ENCODE peak calls at places on chromosomes 6 and 20, in eight cellular contexts. One of them, this sample, is unnamed.

GRCh38 chr6:125787791-125788190 is 3.0 kb upstream of the NCOA7 start:
- DNase-seq in GM23248: peak
- DNase-seq in body of pancreas: peak
- DNase-seq in Peyer's patch: no peak
- DNase-seq in cardiac fibroblast: peak
- DNase-seq in neural progenitor cell: no peak
- DNase-seq in neuronal stem cell: no peak
- DNase-seq in BJ: no peak
- DNase-seq in this sample: no peak

GRCh38 chr6:138920906-138921305 is 67.1 kb downstream of the REPS1 start:
- DNase-seq in GM23248: no peak
- DNase-seq in body of pancreas: no peak
- DNase-seq in Peyer's patch: no peak
- DNase-seq in cardiac fibroblast: no peak
- DNase-seq in neural progenitor cell: no peak
- DNase-seq in neuronal stem cell: no peak
- DNase-seq in BJ: no peak
- DNase-seq in this sample: no peak

GRCh38 chr6:41914343-41914742 is 6.6 kb downstream of the MED20 start:
- DNase-seq in GM23248: no peak
- DNase-seq in body of pancreas: no peak
- DNase-seq in Peyer's patch: no peak
- DNase-seq in cardiac fibroblast: no peak
- DNase-seq in neural progenitor cell: no peak
- DNase-seq in neuronal stem cell: no peak
- DNase-seq in BJ: no peak
- DNase-seq in this sample: no peak

GRCh38 chr6:36755435-36756348 is 58.1 kb downstream of the RAB44 start:
- DNase-seq in GM23248: peak
- DNase-seq in body of pancreas: no peak
- DNase-seq in Peyer's patch: no peak
- DNase-seq in cardiac fibroblast: peak
- DNase-seq in neural progenitor cell: no peak
- DNase-seq in neuronal stem cell: no peak
- DNase-seq in BJ: no peak
- DNase-seq in this sample: no peak

GRCh38 chr20:2706688-2707352 is 14.2 kb downstream of the EBF4 start:
- DNase-seq in GM23248: no peak
- DNase-seq in body of pancreas: no peak
- DNase-seq in Peyer's patch: no peak
- DNase-seq in cardiac fibroblast: no peak
- DNase-seq in neural progenitor cell: peak
- DNase-seq in neuronal stem cell: no peak
- DNase-seq in BJ: no peak
- DNase-seq in this sample: no peak

GRCh38 chr20:62132421-62132820 is 10.1 kb downstream of the LSM14B start:
- DNase-seq in GM23248: peak
- DNase-seq in body of pancreas: no peak
- DNase-seq in Peyer's patch: no peak
- DNase-seq in cardiac fibroblast: no peak
- DNase-seq in neural progenitor cell: no peak
- DNase-seq in neuronal stem cell: no peak
- DNase-seq in BJ: no peak
- DNase-seq in this sample: no peak

GRCh38 chr6:119957195-119957594 is 607.6 kb upstream of the MAN1A1 start:
- DNase-seq in GM23248: no peak
- DNase-seq in body of pancreas: no peak
- DNase-seq in Peyer's patch: no peak
- DNase-seq in cardiac fibroblast: no peak
- DNase-seq in neural progenitor cell: peak
- DNase-seq in neuronal stem cell: peak
- DNase-seq in BJ: no peak
- DNase-seq in this sample: no peak

GRCh38 chr6:73134588-73134987 is 90.7 kb downstream of the KHDC1L start:
- DNase-seq in GM23248: peak
- DNase-seq in body of pancreas: peak
- DNase-seq in Peyer's patch: no peak
- DNase-seq in cardiac fibroblast: peak
- DNase-seq in neural progenitor cell: peak
- DNase-seq in neuronal stem cell: peak
- DNase-seq in BJ: no peak
- DNase-seq in this sample: no peak

GRCh38 chr6:3296537-3297453 is 38.0 kb downstream of the PSMG4 start:
- DNase-seq in GM23248: no peak
- DNase-seq in body of pancreas: peak
- DNase-seq in Peyer's patch: peak
- DNase-seq in cardiac fibroblast: no peak
- DNase-seq in neural progenitor cell: no peak
- DNase-seq in neuronal stem cell: no peak
- DNase-seq in BJ: no peak
- DNase-seq in this sample: no peak

GRCh38 chr20:58585753-58586540 is 65.1 kb upstream of the STX16 start:
- DNase-seq in GM23248: no peak
- DNase-seq in body of pancreas: no peak
- DNase-seq in Peyer's patch: no peak
- DNase-seq in cardiac fibroblast: no peak
- DNase-seq in neural progenitor cell: no peak
- DNase-seq in neuronal stem cell: no peak
- DNase-seq in BJ: no peak
- DNase-seq in this sample: no peak

GRCh38 chr6:132061381-132061780 is 110.2 kb upstream of the CCN2 start:
- DNase-seq in GM23248: no peak
- DNase-seq in body of pancreas: no peak
- DNase-seq in Peyer's patch: no peak
- DNase-seq in cardiac fibroblast: no peak
- DNase-seq in neural progenitor cell: no peak
- DNase-seq in neuronal stem cell: no peak
- DNase-seq in BJ: no peak
- DNase-seq in this sample: no peak

GRCh38 chr6:131982740-131983259 is 31.6 kb upstream of the CCN2 start:
- DNase-seq in GM23248: peak
- DNase-seq in body of pancreas: no peak
- DNase-seq in Peyer's patch: no peak
- DNase-seq in cardiac fibroblast: peak
- DNase-seq in neural progenitor cell: no peak
- DNase-seq in neuronal stem cell: no peak
- DNase-seq in BJ: peak
- DNase-seq in this sample: peak

GRCh38 chr6:105745464-105746129 is 340.5 kb upstream of the PRDM1 start:
- DNase-seq in GM23248: no peak
- DNase-seq in body of pancreas: no peak
- DNase-seq in Peyer's patch: no peak
- DNase-seq in cardiac fibroblast: no peak
- DNase-seq in neural progenitor cell: no peak
- DNase-seq in neuronal stem cell: no peak
- DNase-seq in BJ: no peak
- DNase-seq in this sample: no peak

GRCh38 chr20:39155996-39156395 is 193.9 kb downstream of the DHX35 start:
- DNase-seq in GM23248: no peak
- DNase-seq in body of pancreas: no peak
- DNase-seq in Peyer's patch: no peak
- DNase-seq in cardiac fibroblast: no peak
- DNase-seq in neural progenitor cell: no peak
- DNase-seq in neuronal stem cell: no peak
- DNase-seq in BJ: no peak
- DNase-seq in this sample: no peak

GRCh38 chr6:6005467-6006427 is 978 bp downstream of the NRN1 start:
- DNase-seq in GM23248: peak
- DNase-seq in body of pancreas: no peak
- DNase-seq in Peyer's patch: no peak
- DNase-seq in cardiac fibroblast: no peak
- DNase-seq in neural progenitor cell: peak
- DNase-seq in neuronal stem cell: no peak
- DNase-seq in BJ: no peak
- DNase-seq in this sample: no peak
- H3K4me3 ChIP-seq in GM23248: peak
- H3K4me3 ChIP-seq in body of pancreas: no peak
- H3K4me3 ChIP-seq in Peyer's patch: peak
- H3K4me3 ChIP-seq in cardiac fibroblast: no peak
- H3K4me3 ChIP-seq in neural progenitor cell: peak
- H3K4me3 ChIP-seq in neuronal stem cell: peak
- H3K4me3 ChIP-seq in BJ: no peak
- H3K4me3 ChIP-seq in this sample: peak

GRCh38 chr6:151379933-151380847 is 11.2 kb downstream of the ZBTB2 start:
- DNase-seq in GM23248: peak
- DNase-seq in body of pancreas: no peak
- DNase-seq in Peyer's patch: no peak
- DNase-seq in cardiac fibroblast: no peak
- DNase-seq in neural progenitor cell: no peak
- DNase-seq in neuronal stem cell: no peak
- DNase-seq in BJ: no peak
- DNase-seq in this sample: no peak
- H3K4me3 ChIP-seq in GM23248: peak
- H3K4me3 ChIP-seq in body of pancreas: no peak
- H3K4me3 ChIP-seq in Peyer's patch: peak
- H3K4me3 ChIP-seq in cardiac fibroblast: no peak
- H3K4me3 ChIP-seq in neural progenitor cell: no peak
- H3K4me3 ChIP-seq in neuronal stem cell: no peak
- H3K4me3 ChIP-seq in BJ: no peak
- H3K4me3 ChIP-seq in this sample: no peak

GRCh38 chr6:16305246-16305725 is 66.9 kb downstream of the GMPR start:
- DNase-seq in GM23248: no peak
- DNase-seq in body of pancreas: no peak
- DNase-seq in Peyer's patch: no peak
- DNase-seq in cardiac fibroblast: no peak
- DNase-seq in neural progenitor cell: no peak
- DNase-seq in neuronal stem cell: no peak
- DNase-seq in BJ: no peak
- DNase-seq in this sample: no peak
- H3K4me3 ChIP-seq in GM23248: no peak
- H3K4me3 ChIP-seq in body of pancreas: no peak
- H3K4me3 ChIP-seq in Peyer's patch: no peak
- H3K4me3 ChIP-seq in cardiac fibroblast: no peak
- H3K4me3 ChIP-seq in neural progenitor cell: no peak
- H3K4me3 ChIP-seq in neuronal stem cell: no peak
- H3K4me3 ChIP-seq in BJ: no peak
- H3K4me3 ChIP-seq in this sample: no peak

GRCh38 chr6:27811383-27811782 is 100.8 kb downstream of the OR2B2 start:
- DNase-seq in GM23248: no peak
- DNase-seq in body of pancreas: no peak
- DNase-seq in Peyer's patch: no peak
- DNase-seq in cardiac fibroblast: no peak
- DNase-seq in neural progenitor cell: no peak
- DNase-seq in neuronal stem cell: no peak
- DNase-seq in BJ: no peak
- DNase-seq in this sample: no peak

GRCh38 chr6:27810768-27811298 is 101.4 kb downstream of the OR2B2 start:
- DNase-seq in GM23248: no peak
- DNase-seq in body of pancreas: no peak
- DNase-seq in Peyer's patch: no peak
- DNase-seq in cardiac fibroblast: no peak
- DNase-seq in neural progenitor cell: no peak
- DNase-seq in neuronal stem cell: no peak
- DNase-seq in BJ: no peak
- DNase-seq in this sample: no peak

GRCh38 chr6:27809939-27810767 is 102.0 kb downstream of the OR2B2 start:
- DNase-seq in GM23248: peak
- DNase-seq in body of pancreas: peak
- DNase-seq in Peyer's patch: peak
- DNase-seq in cardiac fibroblast: peak
- DNase-seq in neural progenitor cell: peak
- DNase-seq in neuronal stem cell: peak
- DNase-seq in BJ: peak
- DNase-seq in this sample: peak

GRCh38 chr6:27812078-27812804 is 100.0 kb downstream of the OR2B2 start:
- DNase-seq in GM23248: no peak
- DNase-seq in body of pancreas: no peak
- DNase-seq in Peyer's patch: no peak
- DNase-seq in cardiac fibroblast: no peak
- DNase-seq in neural progenitor cell: no peak
- DNase-seq in neuronal stem cell: no peak
- DNase-seq in BJ: no peak
- DNase-seq in this sample: no peak

GRCh38 chr6:27809067-27809938 is 102.9 kb downstream of the OR2B2 start:
- DNase-seq in GM23248: no peak
- DNase-seq in body of pancreas: no peak
- DNase-seq in Peyer's patch: no peak
- DNase-seq in cardiac fibroblast: no peak
- DNase-seq in neural progenitor cell: no peak
- DNase-seq in neuronal stem cell: no peak
- DNase-seq in BJ: no peak
- DNase-seq in this sample: no peak
- H3K4me3 ChIP-seq in GM23248: peak
- H3K4me3 ChIP-seq in body of pancreas: no peak
- H3K4me3 ChIP-seq in Peyer's patch: peak
- H3K4me3 ChIP-seq in cardiac fibroblast: peak
- H3K4me3 ChIP-seq in neural progenitor cell: peak
- H3K4me3 ChIP-seq in neuronal stem cell: peak
- H3K4me3 ChIP-seq in BJ: peak
- H3K4me3 ChIP-seq in this sample: peak

GRCh38 chr6:44342052-44342451 is 398 bp upstream of the SPATS1 start:
- DNase-seq in GM23248: peak
- DNase-seq in body of pancreas: no peak
- DNase-seq in Peyer's patch: no peak
- DNase-seq in cardiac fibroblast: no peak
- DNase-seq in neural progenitor cell: no peak
- DNase-seq in neuronal stem cell: no peak
- DNase-seq in BJ: no peak
- DNase-seq in this sample: no peak
- H3K4me3 ChIP-seq in GM23248: peak
- H3K4me3 ChIP-seq in body of pancreas: no peak
- H3K4me3 ChIP-seq in Peyer's patch: peak
- H3K4me3 ChIP-seq in cardiac fibroblast: no peak
- H3K4me3 ChIP-seq in neural progenitor cell: no peak
- H3K4me3 ChIP-seq in neuronal stem cell: no peak
- H3K4me3 ChIP-seq in BJ: no peak
- H3K4me3 ChIP-seq in this sample: peak

GRCh38 chr20:3797226-3797545 is 1.1 kb downstream of the CDC25B start:
- DNase-seq in GM23248: no peak
- DNase-seq in body of pancreas: no peak
- DNase-seq in Peyer's patch: no peak
- DNase-seq in cardiac fibroblast: no peak
- DNase-seq in neural progenitor cell: no peak
- DNase-seq in neuronal stem cell: no peak
- DNase-seq in BJ: no peak
- DNase-seq in this sample: no peak

GRCh38 chr20:3795511-3796468 is at the start of gene CDC25B:
- DNase-seq in GM23248: peak
- DNase-seq in body of pancreas: peak
- DNase-seq in Peyer's patch: peak
- DNase-seq in cardiac fibroblast: peak
- DNase-seq in neural progenitor cell: peak
- DNase-seq in neuronal stem cell: peak
- DNase-seq in BJ: peak
- DNase-seq in this sample: peak

GRCh38 chr20:3796477-3797225 is 541 bp downstream of the CDC25B start:
- DNase-seq in GM23248: no peak
- DNase-seq in body of pancreas: no peak
- DNase-seq in Peyer's patch: no peak
- DNase-seq in cardiac fibroblast: no peak
- DNase-seq in neural progenitor cell: peak
- DNase-seq in neuronal stem cell: no peak
- DNase-seq in BJ: no peak
- DNase-seq in this sample: no peak

GRCh38 chr20:3797592-3798404 is 1.7 kb downstream of the CDC25B start:
- DNase-seq in GM23248: no peak
- DNase-seq in body of pancreas: no peak
- DNase-seq in Peyer's patch: no peak
- DNase-seq in cardiac fibroblast: no peak
- DNase-seq in neural progenitor cell: no peak
- DNase-seq in neuronal stem cell: no peak
- DNase-seq in BJ: no peak
- DNase-seq in this sample: no peak

GRCh38 chr20:3794701-3795420 is 1.2 kb upstream of the CDC25B start:
- DNase-seq in GM23248: no peak
- DNase-seq in body of pancreas: no peak
- DNase-seq in Peyer's patch: no peak
- DNase-seq in cardiac fibroblast: no peak
- DNase-seq in neural progenitor cell: peak
- DNase-seq in neuronal stem cell: no peak
- DNase-seq in BJ: no peak
- DNase-seq in this sample: no peak
- H3K4me3 ChIP-seq in GM23248: peak
- H3K4me3 ChIP-seq in body of pancreas: no peak
- H3K4me3 ChIP-seq in Peyer's patch: peak
- H3K4me3 ChIP-seq in cardiac fibroblast: peak
- H3K4me3 ChIP-seq in neural progenitor cell: no peak
- H3K4me3 ChIP-seq in neuronal stem cell: no peak
- H3K4me3 ChIP-seq in BJ: peak
- H3K4me3 ChIP-seq in this sample: peak

This sample was measured in skeletal muscle cell.